ENCODE peak calls at places on chromosomes 7 and 10, in four cellular contexts. B is retinal pigment epithelial cell, D is Caco-2, W is heart left ventricle. X is an unnamed sample.

GRCh38 chr10:112562803-112563663 is 116.0 kb downstream of the VTI1A start:
- DNase-seq in D (no peak), B (no peak), W (no peak), X (peak)

GRCh38 chr10:62069452-62070191 is 168.1 kb downstream of the ARID5B start:
- DNase-seq in W (no peak), B (no peak), D (no peak), X (no peak)

GRCh38 chr10:79189853-79190435 is 121.2 kb downstream of the ZMIZ1 start:
- DNase-seq in W (no peak), B (peak), D (no peak), X (no peak)

GRCh38 chr7:4787541-4787940 is 12.1 kb downstream of the AP5Z1 start:
- DNase-seq in B (no peak), D (no peak), W (no peak), X (no peak)

GRCh38 chr10:5243521-5243987 is 46.9 kb downstream of the AKR1C4 start:
- DNase-seq in B (no peak), W (no peak), D (no peak), X (no peak)

GRCh38 chr7:99438573-99439480 is at the start of the genes CPSF4 and PTCD1:
- DNase-seq in W (peak), B (peak), D (peak), X (peak)

GRCh38 chr10:11927746-11928145 is 104.6 kb downstream of the PROSER2 start:
- DNase-seq in W (no peak), B (no peak), D (no peak), X (no peak)

GRCh38 chr7:27940341-27940740 is 200.4 kb downstream of the TAX1BP1 start:
- DNase-seq in D (no peak), B (no peak), W (no peak), X (no peak)

GRCh38 chr10:115355162-115355760 is 262.1 kb downstream of the ATRNL1 start:
- DNase-seq in B (peak), D (peak), W (no peak), X (peak)

GRCh38 chr7:111521660-111522059 is 40.6 kb downstream of the IMMP2L start:
- DNase-seq in D (no peak), B (no peak), W (no peak), X (no peak)

GRCh38 chr10:90023950-90024349 is 322.6 kb downstream of the KIF20B start:
- DNase-seq in D (no peak), B (no peak), W (no peak), X (no peak)

GRCh38 chr10:102281103-102281502 is 35.8 kb downstream of the GBF1 start:
- DNase-seq in D (no peak), B (no peak), W (no peak), X (peak)

GRCh38 chr7:22853674-22854157 is 31.1 kb upstream of the TOMM7 start:
- DNase-seq in D (no peak), W (no peak), B (no peak), X (peak)

GRCh38 chr10:77702166-77702565 is 64.6 kb upstream of the KCNMA1 start:
- DNase-seq in D (no peak), W (no peak), B (peak), X (peak)

GRCh38 chr7:122869260-122869659 is 17.0 kb downstream of the CADPS2 start:
- DNase-seq in D (no peak), B (no peak), W (no peak), X (no peak)

GRCh38 chr7:133290676-133291332 is 37.9 kb downstream of the EXOC4 start:
- DNase-seq in D (no peak), B (no peak), W (no peak), X (no peak)

GRCh38 chr10:107847620-107848019 is 683.1 kb upstream of the SORCS1 start:
- DNase-seq in B (no peak), W (no peak), D (no peak), X (no peak)

GRCh38 chr7:51644216-51644615 is 327.6 kb upstream of the COBL start:
- DNase-seq in W (no peak), D (no peak), B (no peak), X (no peak)

GRCh38 chr7:2241580-2242540 is at the start of the genes MRM2 and NUDT1:
- DNase-seq in W (peak), B (no peak), D (peak), X (peak)

GRCh38 chr10:2701802-2702201 is 365.5 kb upstream of the PFKP start:
- DNase-seq in B (no peak), D (no peak), W (no peak), X (no peak)

GRCh38 chr7:65846008-65846570 is 26.8 kb upstream of the VKORC1L1 start:
- DNase-seq in D (no peak), W (no peak), B (no peak), X (no peak)

GRCh38 chr7:135192914-135193536 is 18.3 kb downstream of the WDR91 start:
- DNase-seq in D (no peak), B (no peak), W (peak), X (no peak)

GRCh38 chr7:82179311-82179710 is 264.3 kb downstream of the CACNA2D1 start:
- DNase-seq in W (no peak), D (no peak), B (no peak), X (peak)

GRCh38 chr7:30470783-30471182 is 7.8 kb downstream of the NOD1 start:
- DNase-seq in D (no peak), B (no peak), W (peak), X (peak)

GRCh38 chr7:113657603-113658002 is 261.2 kb downstream of the PPP1R3A start:
- DNase-seq in D (no peak), B (no peak), W (no peak), X (no peak)

GRCh38 chr7:70566659-70567058 is 565.3 kb upstream of the GALNT17 start:
- DNase-seq in B (peak), W (no peak), D (no peak), X (no peak)

GRCh38 chr7:117673839-117674238 is 194.0 kb downstream of the CFTR start:
- DNase-seq in D (no peak), B (no peak), W (no peak), X (peak)

GRCh38 chr7:121079425-121080169 is 91.1 kb downstream of the CPED1 start:
- DNase-seq in B (no peak), W (no peak), D (no peak), X (peak)

GRCh38 chr7:2810682-2811471 is 33.2 kb downstream of the GNA12 start:
- DNase-seq in B (no peak), D (no peak), W (no peak), X (no peak)

GRCh38 chr10:93352638-93353383 is 129.3 kb downstream of the MYOF start:
- DNase-seq in D (no peak), B (no peak), W (no peak), X (peak)

GRCh38 chr7:129907122-129907741 is 45.5 kb downstream of the UBE2H start:
- DNase-seq in B (no peak), W (no peak), D (no peak), X (no peak)
- H3K4me3 ChIP-seq in B (no peak), W (no peak), D (no peak), X (no peak)

GRCh38 chr7:143395187-143396149 is 13.2 kb downstream of the EPHA1 start:
- DNase-seq in B (no peak), W (peak), D (no peak), X (peak)
- TF ChIP-seq CTCF in B (peak), W (no peak), D (no peak), X (peak)

GRCh38 chr7:102466097-102466496 is 1.3 kb downstream of the LRWD1 start:
- DNase-seq in W (no peak), D (no peak), B (no peak), X (no peak)
- H3K4me3 ChIP-seq in W (no peak), D (no peak), B (peak), X (peak)

GRCh38 chr10:71429929-71430328 is 33.2 kb downstream of the CDH23 start:
- DNase-seq in W (peak), D (peak), B (no peak), X (no peak)
- TF ChIP-seq CTCF in W (no peak), D (peak), B (peak), X (no peak)

GRCh38 chr10:38103754-38104153 is 9.6 kb downstream of the ZNF37A start:
- DNase-seq in W (no peak), D (no peak), B (no peak), X (no peak)

DNA sequence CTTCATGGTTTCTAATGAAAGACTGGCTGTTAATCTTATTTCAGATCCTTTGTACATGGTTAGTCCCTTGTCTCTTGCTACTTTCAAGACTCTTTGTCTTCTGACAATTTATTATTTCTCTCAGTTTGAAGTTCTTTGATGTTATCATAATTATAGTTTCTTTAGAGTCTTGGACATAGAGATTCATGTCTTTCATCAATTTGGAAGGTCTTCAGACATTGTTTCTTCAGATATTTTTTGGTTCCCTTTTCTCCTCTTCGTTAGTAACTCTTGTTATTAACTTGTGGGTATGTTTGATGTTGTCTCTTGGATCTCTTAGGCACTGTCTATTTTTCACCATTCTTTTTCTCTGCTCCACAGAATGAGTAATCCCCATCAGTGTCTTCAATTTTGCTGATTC is 8.8 kb downstream of the ZNF37A start:
- DNase-seq in W (no peak), D (no peak), B (no peak), X (no peak)
- H3K4me3 ChIP-seq in W (no peak), D (no peak), B (no peak), X (no peak)